ENCODE peak calls at places on chromosomes 2 and 18, in seven cellular contexts. One of them, this sample, is unnamed.

GRCh38 chr2:232994446-232994845 is 18.6 kb downstream of the NGEF start:
- ATAC-seq in HepG2: no peak
- ATAC-seq in body of pancreas: no peak
- ATAC-seq in heart left ventricle: no peak
- ATAC-seq in A549: no peak
- ATAC-seq in IMR-90: no peak
- ATAC-seq in HCT116: no peak
- ATAC-seq in this sample: no peak

GRCh38 chr18:2988041-2988794 is 24.7 kb downstream of the LPIN2 start:
- ATAC-seq in HCT116: no peak
- ATAC-seq in HepG2: no peak
- ATAC-seq in IMR-90: peak
- ATAC-seq in body of pancreas: no peak
- ATAC-seq in heart left ventricle: no peak
- ATAC-seq in A549: peak
- ATAC-seq in this sample: no peak

GRCh38 chr2:178072383-178073301 is at the start of gene PDE11A:
- ATAC-seq in heart left ventricle: peak
- ATAC-seq in body of pancreas: peak
- ATAC-seq in A549: peak
- ATAC-seq in HCT116: peak
- ATAC-seq in HepG2: peak
- ATAC-seq in IMR-90: peak
- ATAC-seq in this sample: peak

GRCh38 chr2:227152093-227152766 is 11.8 kb downstream of the COL4A4 start:
- ATAC-seq in body of pancreas: no peak
- ATAC-seq in HCT116: no peak
- ATAC-seq in A549: no peak
- ATAC-seq in heart left ventricle: no peak
- ATAC-seq in IMR-90: no peak
- ATAC-seq in HepG2: no peak
- ATAC-seq in this sample: no peak

GRCh38 chr2:200585340-200585729 is 479 bp upstream of the AOX1 start:
- ATAC-seq in body of pancreas: no peak
- ATAC-seq in A549: no peak
- ATAC-seq in IMR-90: no peak
- ATAC-seq in HepG2: no peak
- ATAC-seq in HCT116: no peak
- ATAC-seq in heart left ventricle: no peak
- ATAC-seq in this sample: no peak

GRCh38 chr2:8346238-8346637 is 335.6 kb upstream of the ID2 start:
- ATAC-seq in IMR-90: no peak
- ATAC-seq in HCT116: no peak
- ATAC-seq in HepG2: no peak
- ATAC-seq in A549: no peak
- ATAC-seq in heart left ventricle: no peak
- ATAC-seq in body of pancreas: no peak
- ATAC-seq in this sample: no peak

GRCh38 chr18:7889515-7889914 is 322.4 kb downstream of the PTPRM start:
- ATAC-seq in IMR-90: no peak
- ATAC-seq in HCT116: no peak
- ATAC-seq in heart left ventricle: peak
- ATAC-seq in HepG2: no peak
- ATAC-seq in body of pancreas: no peak
- ATAC-seq in A549: no peak
- ATAC-seq in this sample: no peak

GRCh38 chr2:221451836-221452774 is 120.0 kb downstream of the EPHA4 start:
- ATAC-seq in IMR-90: no peak
- ATAC-seq in body of pancreas: no peak
- ATAC-seq in heart left ventricle: no peak
- ATAC-seq in A549: no peak
- ATAC-seq in HepG2: no peak
- ATAC-seq in HCT116: no peak
- ATAC-seq in this sample: no peak

GRCh38 chr2:101027852-101028251 is 25.8 kb downstream of the RPL31 start:
- ATAC-seq in body of pancreas: no peak
- ATAC-seq in HepG2: no peak
- ATAC-seq in A549: no peak
- ATAC-seq in IMR-90: no peak
- ATAC-seq in HCT116: no peak
- ATAC-seq in heart left ventricle: no peak
- ATAC-seq in this sample: no peak

GRCh38 chr2:156038021-156038420 is 294.5 kb downstream of the NR4A2 start:
- ATAC-seq in body of pancreas: no peak
- ATAC-seq in HepG2: peak
- ATAC-seq in HCT116: no peak
- ATAC-seq in A549: no peak
- ATAC-seq in IMR-90: no peak
- ATAC-seq in heart left ventricle: no peak
- ATAC-seq in this sample: no peak

GRCh38 chr2:237059155-237059875 is 26.4 kb upstream of the COPS8 start:
- ATAC-seq in A549: no peak
- ATAC-seq in HCT116: no peak
- ATAC-seq in body of pancreas: no peak
- ATAC-seq in IMR-90: no peak
- ATAC-seq in heart left ventricle: no peak
- ATAC-seq in HepG2: no peak
- ATAC-seq in this sample: no peak

GRCh38 chr2:41966431-41966893 is 81.4 kb upstream of the PKDCC start:
- ATAC-seq in HepG2: peak
- ATAC-seq in A549: peak
- ATAC-seq in HCT116: no peak
- ATAC-seq in IMR-90: peak
- ATAC-seq in body of pancreas: peak
- ATAC-seq in heart left ventricle: peak
- ATAC-seq in this sample: peak

GRCh38 chr2:135074216-135074615 is 22.1 kb downstream of the RAB3GAP1 start:
- ATAC-seq in HCT116: no peak
- ATAC-seq in A549: no peak
- ATAC-seq in body of pancreas: peak
- ATAC-seq in IMR-90: no peak
- ATAC-seq in heart left ventricle: peak
- ATAC-seq in HepG2: peak
- ATAC-seq in this sample: no peak

GRCh38 chr2:47038656-47039501 is 116.2 kb downstream of the STPG4 start:
- ATAC-seq in IMR-90: no peak
- ATAC-seq in HepG2: no peak
- ATAC-seq in HCT116: no peak
- ATAC-seq in A549: no peak
- ATAC-seq in heart left ventricle: no peak
- ATAC-seq in body of pancreas: no peak
- ATAC-seq in this sample: no peak

GRCh38 chr2:206982360-206982759 is 43.0 kb downstream of the CPO start:
- ATAC-seq in HCT116: no peak
- ATAC-seq in HepG2: no peak
- ATAC-seq in heart left ventricle: no peak
- ATAC-seq in body of pancreas: no peak
- ATAC-seq in A549: no peak
- ATAC-seq in IMR-90: no peak
- ATAC-seq in this sample: no peak

GRCh38 chr2:110713508-110714362 is 18.6 kb upstream of the ACOXL start:
- ATAC-seq in IMR-90: no peak
- ATAC-seq in HCT116: peak
- ATAC-seq in A549: peak
- ATAC-seq in heart left ventricle: no peak
- ATAC-seq in body of pancreas: no peak
- ATAC-seq in HepG2: no peak
- ATAC-seq in this sample: no peak

GRCh38 chr2:102437122-102437521 is 14.2 kb downstream of the IL18RAP start:
- ATAC-seq in A549: no peak
- ATAC-seq in HepG2: no peak
- ATAC-seq in IMR-90: no peak
- ATAC-seq in HCT116: no peak
- ATAC-seq in heart left ventricle: no peak
- ATAC-seq in body of pancreas: no peak
- ATAC-seq in this sample: no peak

GRCh38 chr18:3703732-3704176 is 253.8 kb downstream of the TGIF1 start:
- ATAC-seq in A549: peak
- ATAC-seq in body of pancreas: peak
- ATAC-seq in HepG2: peak
- ATAC-seq in heart left ventricle: peak
- ATAC-seq in HCT116: peak
- ATAC-seq in IMR-90: peak
- ATAC-seq in this sample: peak

DNA sequence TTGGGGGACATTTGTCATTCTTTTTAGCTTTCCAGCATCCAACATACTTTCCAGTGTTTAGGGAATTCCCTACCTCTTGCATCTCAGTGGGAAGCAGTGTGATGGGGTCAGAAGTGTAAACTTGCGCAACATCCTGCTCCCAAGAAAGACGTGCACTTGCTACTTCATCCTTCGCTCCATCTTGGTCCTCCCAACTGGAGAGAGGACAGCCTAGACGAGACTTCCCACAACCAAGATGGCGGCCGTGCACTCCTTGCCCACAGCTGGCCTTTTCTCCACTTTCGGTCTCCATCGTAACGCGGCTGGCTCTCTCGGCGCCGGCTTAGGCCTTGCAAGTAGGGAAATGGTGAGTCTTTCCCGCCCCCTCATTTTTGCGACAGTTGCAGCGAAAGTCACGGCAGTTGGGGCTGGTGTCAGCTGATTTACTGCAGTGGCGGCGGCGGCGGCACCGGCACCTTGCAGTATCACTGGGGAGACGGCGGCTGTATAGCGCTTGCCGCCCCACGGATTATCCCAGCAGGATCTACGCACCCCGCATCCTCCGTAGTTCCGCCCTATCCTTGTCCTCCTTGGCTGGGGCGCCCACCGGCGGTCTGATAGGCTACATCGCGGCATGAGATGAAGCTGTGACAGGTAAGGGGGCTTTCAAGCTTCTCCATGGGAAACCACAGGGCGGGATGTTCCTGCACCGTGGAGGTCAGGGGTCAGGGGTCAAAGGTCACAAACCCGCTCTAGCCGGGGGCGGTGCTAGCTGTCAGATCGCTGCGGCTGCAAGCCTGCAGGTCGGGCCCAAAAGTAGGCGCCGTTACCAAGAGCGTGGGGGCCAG is at the start of gene WDR7:
- ATAC-seq in heart left ventricle: peak
- ATAC-seq in HepG2: peak
- ATAC-seq in body of pancreas: peak
- ATAC-seq in A549: peak
- ATAC-seq in IMR-90: peak
- ATAC-seq in HCT116: peak
- ATAC-seq in this sample: peak
- TF ChIP-seq POLR2A in heart left ventricle: peak
- TF ChIP-seq POLR2A in HepG2: peak
- TF ChIP-seq POLR2A in body of pancreas: no peak
- TF ChIP-seq POLR2A in A549: no peak
- TF ChIP-seq POLR2A in IMR-90: no peak
- TF ChIP-seq POLR2A in HCT116: no peak
- TF ChIP-seq POLR2A in this sample: no peak

GRCh38 chr2:179556425-179556824 is 291.8 kb upstream of the SESTD1 start:
- ATAC-seq in HCT116: no peak
- ATAC-seq in heart left ventricle: no peak
- ATAC-seq in A549: no peak
- ATAC-seq in body of pancreas: no peak
- ATAC-seq in IMR-90: no peak
- ATAC-seq in HepG2: no peak
- ATAC-seq in this sample: no peak
- H3K4me3 ChIP-seq in HCT116: no peak
- H3K4me3 ChIP-seq in heart left ventricle: no peak
- H3K4me3 ChIP-seq in A549: no peak
- H3K4me3 ChIP-seq in body of pancreas: no peak
- H3K4me3 ChIP-seq in IMR-90: no peak
- H3K4me3 ChIP-seq in HepG2: no peak
- H3K4me3 ChIP-seq in this sample: no peak

GRCh38 chr2:29611261-29611660 is 310.1 kb downstream of the ALK start:
- ATAC-seq in HepG2: no peak
- ATAC-seq in IMR-90: no peak
- ATAC-seq in A549: no peak
- ATAC-seq in HCT116: no peak
- ATAC-seq in heart left ventricle: no peak
- ATAC-seq in body of pancreas: no peak
- ATAC-seq in this sample: no peak

GRCh38 chr2:29613067-29613466 is 308.3 kb downstream of the ALK start:
- ATAC-seq in HCT116: no peak
- ATAC-seq in heart left ventricle: no peak
- ATAC-seq in HepG2: no peak
- ATAC-seq in IMR-90: no peak
- ATAC-seq in body of pancreas: no peak
- ATAC-seq in A549: no peak
- ATAC-seq in this sample: no peak

GRCh38 chr2:29610569-29610968 is 310.8 kb downstream of the ALK start:
- ATAC-seq in IMR-90: no peak
- ATAC-seq in A549: no peak
- ATAC-seq in HepG2: no peak
- ATAC-seq in HCT116: no peak
- ATAC-seq in body of pancreas: no peak
- ATAC-seq in heart left ventricle: no peak
- ATAC-seq in this sample: no peak

GRCh38 chr2:29612568-29612967 is 308.8 kb downstream of the ALK start:
- ATAC-seq in IMR-90: no peak
- ATAC-seq in HCT116: no peak
- ATAC-seq in body of pancreas: no peak
- ATAC-seq in heart left ventricle: no peak
- ATAC-seq in HepG2: no peak
- ATAC-seq in A549: no peak
- ATAC-seq in this sample: no peak

DNA sequence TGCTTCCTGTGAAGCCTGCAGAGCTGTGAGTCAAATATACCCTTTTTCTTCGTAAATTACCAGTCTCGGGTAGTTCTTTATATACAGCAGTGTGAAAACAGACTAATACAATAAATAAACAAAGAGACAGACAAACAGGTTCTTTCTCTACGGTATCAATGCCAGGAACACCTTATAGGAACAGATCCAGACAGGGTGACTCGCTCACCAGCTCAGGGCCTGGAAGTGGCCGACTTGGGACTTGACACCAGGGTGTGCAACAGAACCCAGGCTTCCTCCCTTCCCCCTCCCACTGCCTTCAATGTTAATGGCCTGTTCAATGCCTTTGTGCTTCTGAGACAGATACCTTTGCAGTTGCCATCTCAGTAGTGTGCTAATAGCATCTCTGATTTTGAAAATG is 309.5 kb downstream of the ALK start:
- ATAC-seq in body of pancreas: no peak
- ATAC-seq in IMR-90: no peak
- ATAC-seq in HCT116: no peak
- ATAC-seq in heart left ventricle: no peak
- ATAC-seq in A549: no peak
- ATAC-seq in HepG2: no peak
- ATAC-seq in this sample: no peak
- TF ChIP-seq CTCF in body of pancreas: no peak
- TF ChIP-seq CTCF in IMR-90: no peak
- TF ChIP-seq CTCF in HCT116: no peak
- TF ChIP-seq CTCF in heart left ventricle: no peak
- TF ChIP-seq CTCF in A549: no peak
- TF ChIP-seq CTCF in HepG2: no peak
- TF ChIP-seq CTCF in this sample: no peak

DNA sequence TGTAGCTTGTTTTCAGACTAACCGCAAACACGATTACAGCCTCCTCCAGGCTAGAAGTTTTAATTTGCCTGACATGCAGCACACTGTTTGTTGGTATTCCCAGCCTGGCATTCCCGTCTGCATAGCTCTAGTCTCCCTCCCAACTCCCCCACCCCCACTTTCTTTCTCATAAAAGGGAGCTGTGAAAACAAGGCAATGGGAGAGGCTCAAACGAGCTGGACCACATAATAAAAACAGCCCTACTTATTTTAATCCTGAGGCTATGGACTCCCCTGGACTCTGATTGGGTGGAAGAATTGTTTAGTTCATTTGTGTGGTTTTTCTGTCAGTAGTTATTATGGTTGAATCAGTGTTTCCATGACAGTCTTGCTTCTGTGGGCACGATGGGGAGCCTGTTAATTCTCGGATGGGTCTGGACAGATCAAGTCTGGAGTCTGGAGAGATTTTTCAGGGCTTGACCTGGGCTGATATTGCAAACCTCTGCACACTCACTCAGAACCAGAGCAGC is 1.2 kb downstream of the STON1 start:
- ATAC-seq in body of pancreas: no peak
- ATAC-seq in A549: no peak
- ATAC-seq in HepG2: peak
- ATAC-seq in IMR-90: peak
- ATAC-seq in HCT116: no peak
- ATAC-seq in heart left ventricle: no peak
- ATAC-seq in this sample: peak
- TF ChIP-seq POLR2A in body of pancreas: no peak
- TF ChIP-seq POLR2A in A549: no peak
- TF ChIP-seq POLR2A in HepG2: no peak
- TF ChIP-seq POLR2A in IMR-90: no peak
- TF ChIP-seq POLR2A in HCT116: no peak
- TF ChIP-seq POLR2A in heart left ventricle: no peak
- TF ChIP-seq POLR2A in this sample: peak

This sample was measured in gastroesophageal sphincter.